ENCODE peak calls at places on chromosome 9, in four cellular contexts. H is neuronal stem cell, U is trophoblast cell, K is H1. B is an unnamed sample.

GRCh38 chr9:137136261-137136925 is 2.6 kb upstream of the GRIN1 start:
- DNase-seq in H (no peak), U (no peak), K (peak; percentile 51), B (no peak)

GRCh38 chr9:68999393-69000105 is 14.4 kb downstream of the PRKACG start:
- DNase-seq in H (peak; percentile 52), U (peak; percentile 79), K (peak; percentile 70), B (peak; percentile 80)

GRCh38 chr9:93684806-93685553 is 108.6 kb downstream of the PHF2 start:
- DNase-seq in H (no peak), U (no peak), K (peak; percentile 46), B (no peak)

GRCh38 chr9:4890929-4891328 is 94.1 kb upstream of the JAK2 start:
- DNase-seq in H (no peak), U (no peak), K (no peak), B (no peak)

GRCh38 chr9:110769667-110770066 is 101.1 kb downstream of the MUSK start:
- DNase-seq in H (no peak), U (no peak), K (no peak), B (peak; percentile 58)

GRCh38 chr9:133768859-133769510 is 30.8 kb upstream of the SARDH start:
- DNase-seq in H (no peak), U (peak; percentile 23), K (peak; percentile 63), B (no peak)

GRCh38 chr9:13146838-13147237 is 132.7 kb downstream of the MPDZ start:
- DNase-seq in H (no peak), U (no peak), K (no peak), B (no peak)

GRCh38 chr9:134950404-134950760 is 32.7 kb upstream of the FCN1 start:
- DNase-seq in H (no peak), U (no peak), K (no peak), B (no peak)

GRCh38 chr9:27539479-27540441 is 10.1 kb upstream of the MOB3B start:
- DNase-seq in H (no peak), U (peak; percentile 17), K (no peak), B (peak; percentile 83)

GRCh38 chr9:4143951-4144717 is 155.7 kb downstream of the GLIS3 start:
- DNase-seq in H (peak; percentile 52), U (peak; percentile 37), K (no peak), B (peak; percentile 55)

GRCh38 chr9:91761362-91761761 is 188.7 kb downstream of the ROR2 start:
- DNase-seq in H (no peak), U (no peak), K (no peak), B (no peak)

GRCh38 chr9:89814340-89815040 is 209.7 kb downstream of the GADD45G start:
- DNase-seq in H (no peak), U (peak; percentile 24), K (no peak), B (peak; percentile 81)

GRCh38 chr9:96567203-96567700 is 52.4 kb downstream of the CDC14B start:
- DNase-seq in H (no peak), U (peak; percentile 54), K (no peak), B (no peak)

GRCh38 chr9:20599195-20599594 is 23.1 kb downstream of the MLLT3 start:
- DNase-seq in H (no peak), U (no peak), K (no peak), B (no peak)

GRCh38 chr9:20601292-20601691 is 21.0 kb downstream of the MLLT3 start:
- DNase-seq in H (no peak), U (no peak), K (no peak), B (no peak)

GRCh38 chr9:20594521-20594920 is 27.8 kb downstream of the MLLT3 start:
- DNase-seq in H (no peak), U (no peak), K (no peak), B (no peak)

GRCh38 chr9:20598367-20598766 is 23.9 kb downstream of the MLLT3 start:
- DNase-seq in H (no peak), U (no peak), K (no peak), B (no peak)

DNA sequence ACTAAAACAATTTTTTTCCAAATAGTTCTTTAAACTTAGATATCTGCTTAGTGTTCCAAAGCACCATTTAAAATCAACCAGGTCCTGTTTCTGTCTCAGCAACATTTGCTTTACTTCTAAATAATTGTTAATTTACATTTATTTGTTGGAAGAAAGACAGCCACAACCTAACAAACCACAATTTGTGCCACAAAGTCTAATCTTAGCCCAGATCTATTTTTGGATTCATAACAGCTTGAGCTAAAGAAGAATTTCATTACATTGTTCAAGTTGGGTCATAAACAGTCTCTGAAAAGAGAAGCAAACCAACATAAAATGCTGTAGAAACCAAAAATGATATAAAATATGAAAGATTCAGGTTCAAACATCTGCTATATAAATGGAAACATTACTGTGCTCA is 24.4 kb downstream of the MLLT3 start:
- DNase-seq in H (no peak), U (no peak), K (no peak), B (no peak)
- H2BK5ac ChIP-seq in H (no peak overlapping the region), U (no peak overlapping the region), K (no peak overlapping the region), B (no peak overlapping the region)

GRCh38 chr9:125141751-125142150 is 1.6 kb downstream of the SCAI start:
- DNase-seq in H (no peak), U (no peak), K (no peak), B (no peak)
- H3K9ac ChIP-seq in H (no peak overlapping the region), U (no peak overlapping the region), K (no peak overlapping the region), B (no peak overlapping the region)

DNA sequence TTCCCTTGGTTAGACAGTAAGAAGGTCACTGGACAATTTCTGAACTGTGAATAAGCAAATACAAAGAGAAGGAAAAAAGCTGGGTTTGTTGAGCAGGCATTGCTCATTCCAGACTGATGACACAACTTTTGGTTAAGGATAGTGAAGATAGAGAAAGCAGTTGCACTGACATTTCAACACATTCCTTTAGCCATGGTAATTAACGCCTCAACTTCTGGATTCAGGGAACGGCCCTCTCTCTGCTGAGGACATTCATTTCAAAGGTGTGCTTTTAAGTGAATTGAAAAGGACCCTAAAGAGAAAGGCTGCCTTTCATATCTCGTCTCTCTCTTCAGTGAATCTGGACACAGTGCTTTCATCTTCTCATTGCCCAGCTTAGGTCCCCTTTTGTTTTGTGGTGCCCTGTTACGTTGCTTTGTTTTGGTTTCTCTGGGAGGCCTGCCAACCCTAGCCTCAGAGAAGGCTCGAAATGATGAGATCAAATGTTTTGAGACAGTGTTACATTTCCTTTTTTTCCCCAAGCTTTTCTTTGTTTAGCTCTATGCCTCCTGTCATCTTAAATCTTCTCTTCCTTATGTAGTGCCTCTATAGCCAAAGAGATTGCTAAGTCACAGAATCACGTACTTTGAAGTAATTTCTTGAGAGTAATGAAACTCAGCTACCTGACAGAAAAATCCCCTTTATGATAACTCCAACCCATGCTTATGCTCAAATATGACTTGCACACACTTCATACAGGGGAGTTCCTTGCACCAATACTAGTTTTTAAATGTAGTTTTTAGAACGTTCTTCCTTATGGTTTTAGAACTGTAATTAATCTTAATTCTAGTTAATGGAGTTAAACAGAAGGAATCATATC is 94.4 kb upstream of the IFNE start:
- DNase-seq in H (peak; percentile 80), U (peak; percentile 83), K (no peak), B (peak; percentile 88)
- H3K14ac ChIP-seq in H (no peak overlapping the region), U (peak overlapping the region; percentile 79), K (no peak overlapping the region), B (no peak overlapping the region)

GRCh38 chr9:125143377-125144090 is at the start of gene SCAI:
- DNase-seq in H (peak; percentile 99), U (peak; percentile 100), K (peak; percentile 99), B (peak; percentile 99)
- H2BK5ac ChIP-seq in H (peak within 1 kb of the TSS; percentile 66), U (no peak within 1 kb of the TSS), K (peak within 1 kb of the TSS; percentile 85), B (no peak within 1 kb of the TSS)

DNA sequence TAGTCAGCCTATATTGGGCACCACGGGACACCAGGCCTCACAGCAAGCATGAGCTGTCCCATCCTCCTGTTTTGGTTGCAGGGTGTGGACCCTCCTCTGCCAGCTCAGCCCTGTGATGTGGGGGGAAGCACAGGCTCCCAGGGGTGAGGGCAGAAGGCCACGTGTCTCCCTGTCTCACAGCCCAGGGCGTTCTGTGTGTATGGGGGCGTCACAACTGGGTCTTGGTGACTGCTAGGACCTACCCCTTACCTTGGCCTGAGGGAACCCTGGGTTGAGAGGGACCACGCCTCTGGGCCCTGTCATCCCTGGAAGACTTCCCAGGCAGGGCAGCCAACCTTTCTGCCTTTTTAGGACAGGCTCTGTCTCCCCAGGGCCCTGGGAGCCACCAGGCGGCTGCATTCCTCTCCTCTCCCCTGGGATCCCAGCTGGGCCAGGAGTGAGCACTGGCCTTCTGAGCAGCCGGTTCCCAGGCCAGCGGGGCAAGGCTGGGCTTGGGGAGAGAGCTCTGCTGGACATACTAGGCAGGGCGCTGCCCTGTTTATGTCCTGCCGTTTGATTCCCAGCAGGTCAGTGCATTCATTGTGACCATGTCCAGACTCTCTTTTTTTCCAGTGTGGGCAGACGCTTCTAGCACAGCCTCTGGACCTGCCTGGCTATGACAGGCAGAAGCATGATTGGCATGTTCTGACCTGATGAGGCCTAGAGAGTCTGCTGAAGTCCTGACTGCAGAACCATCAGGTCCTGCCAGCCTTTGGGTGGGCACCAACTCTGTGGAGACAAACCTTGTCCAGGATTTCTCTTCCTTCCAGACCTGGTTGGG is 97.5 kb downstream of the DAB2IP start:
- DNase-seq in H (no peak), U (no peak), K (no peak), B (no peak)
- H3K9ac ChIP-seq in H (peak overlapping the region; percentile 9), U (no peak overlapping the region), K (no peak overlapping the region), B (peak overlapping the region; percentile 7)

GRCh38 chr9:121824651-121825480 is 173.4 kb downstream of the DAB2IP start:
- DNase-seq in H (no peak), U (no peak), K (peak; percentile 45), B (peak; percentile 34)
- H3K14ac ChIP-seq in H (no peak overlapping the region), U (no peak overlapping the region), K (no peak overlapping the region), B (no peak overlapping the region)

GRCh38 chr9:84512493-84512892 is 157.0 kb upstream of the NTRK2 start:
- DNase-seq in H (no peak), U (no peak), K (no peak), B (no peak)

GRCh38 chr9:84514421-84514820 is 155.1 kb upstream of the NTRK2 start:
- DNase-seq in H (no peak), U (no peak), K (no peak), B (no peak)

GRCh38 chr9:84513473-84513872 is 156.1 kb upstream of the NTRK2 start:
- DNase-seq in H (no peak), U (peak; percentile 6), K (no peak), B (no peak)

GRCh38 chr9:84511651-84512050 is 157.9 kb upstream of the NTRK2 start:
- DNase-seq in H (no peak), U (no peak), K (no peak), B (no peak)

GRCh38 chr9:84513981-84514380 is 155.5 kb upstream of the NTRK2 start:
- DNase-seq in H (no peak), U (no peak), K (no peak), B (no peak)
- H2BK5ac ChIP-seq in H (no peak overlapping the region), U (no peak overlapping the region), K (no peak overlapping the region), B (no peak overlapping the region)

GRCh38 chr9:98144631-98145030 is 25.6 kb upstream of the TRIM14 start:
- DNase-seq in H (no peak), U (no peak), K (no peak), B (no peak)
- H3K9ac ChIP-seq in H (peak overlapping the region; percentile 12), U (no peak overlapping the region), K (no peak overlapping the region), B (no peak overlapping the region)

GRCh38 chr9:127112056-127112455 is 10.4 kb downstream of the ANGPTL2 start:
- DNase-seq in H (no peak), U (no peak), K (peak; percentile 90), B (no peak)
- H3K14ac ChIP-seq in H (no peak overlapping the region), U (no peak overlapping the region), K (no peak overlapping the region), B (no peak overlapping the region)